ENCODE peak calls at places on chromosomes 2 and 18, in eight cellular contexts. X, J, Q, F, Z, B, K and Y are unnamed samples.

GRCh38 chr2:203928849-203929248 is 7.7 kb upstream of the ICOS start:
- DNase-seq in X (no peak), J (no peak), Q (peak; percentile 4), F (no peak), Z (no peak), B (no peak), K (no peak), Y (no peak)

GRCh38 chr2:207229161-207229560 is 63.4 kb upstream of the KLF7 start:
- DNase-seq in X (peak; percentile 18), J (no peak), Q (no peak), F (no peak), Z (no peak), B (no peak), K (no peak), Y (no peak)

GRCh38 chr2:17429130-17429529 is 89.1 kb downstream of the RAD51AP2 start:
- DNase-seq in X (no peak), J (no peak), Q (peak; percentile 43), F (no peak), Z (no peak), B (no peak), K (no peak), Y (no peak)

GRCh38 chr18:69257861-69258458 is 142.7 kb upstream of the DOK6 start:
- DNase-seq in X (no peak), J (no peak), Q (peak; percentile 58), F (no peak), Z (no peak), B (no peak), K (no peak), Y (no peak)

GRCh38 chr2:174764281-174765063 is at the start of gene CHRNA1:
- DNase-seq in X (no peak), J (peak; percentile 39), Q (peak; percentile 45), F (no peak), Z (no peak), B (peak; percentile 66), K (no peak), Y (no peak)

GRCh38 chr2:68766378-68766845 is 31.8 kb downstream of the ARHGAP25 start:
- DNase-seq in X (no peak), J (no peak), Q (no peak), F (no peak), Z (no peak), B (peak; percentile 64), K (peak; percentile 27), Y (no peak)

GRCh38 chr2:75710577-75711253 is at the start of gene GCFC2:
- DNase-seq in X (peak; percentile 87), J (peak; percentile 85), Q (peak; percentile 92), F (peak; percentile 71), Z (peak; percentile 93), B (peak; percentile 95), K (peak; percentile 90), Y (peak; percentile 84)

GRCh38 chr2:85156141-85156540 is 22.9 kb downstream of the TCF7L1 start:
- DNase-seq in X (no peak), J (no peak), Q (peak; percentile 86), F (no peak), Z (no peak), B (no peak), K (no peak), Y (no peak)

GRCh38 chr18:26465431-26465830 is 82.9 kb downstream of the KCTD1 start:
- DNase-seq in X (no peak), J (no peak), Q (no peak), F (no peak), Z (no peak), B (no peak), K (no peak), Y (no peak)